ENCODE peak calls at places on chromosomes 11 and 22, in five cellular contexts. G is lower leg skin, W is MCF 10A, H is tibial artery, V is neuronal stem cell. U is an unnamed sample.

GRCh38 chr11:31628111-31628510 is 118.5 kb downstream of the ELP4 start:
- DNase-seq in G (no peak), V (no peak), W (no peak), H (no peak), U (no peak)

GRCh38 chr11:9753031-9753430 is 89.2 kb downstream of the SWAP70 start:
- DNase-seq in G (no peak), V (no peak), W (peak), H (no peak), U (no peak)

GRCh38 chr22:29842740-29843139 is 4.7 kb upstream of the ASCC2 start:
- DNase-seq in W (peak), H (peak), V (no peak), G (peak), U (no peak)

GRCh38 chr11:111427471-111427912 is 48.4 kb upstream of the POU2AF1 start:
- DNase-seq in V (no peak), W (peak), H (no peak), G (no peak), U (no peak)

GRCh38 chr11:118841469-118842222 is 42.0 kb upstream of the CXCR5 start:
- DNase-seq in V (no peak), G (no peak), W (no peak), H (no peak), U (no peak)

GRCh38 chr11:10236850-10237249 is 57.2 kb downstream of the SBF2 start:
- DNase-seq in V (no peak), H (no peak), G (no peak), W (no peak), U (no peak)

GRCh38 chr22:46469701-46470100 is 67.7 kb downstream of the CELSR1 start:
- DNase-seq in W (no peak), V (no peak), G (no peak), H (no peak), U (no peak)

GRCh38 chr11:124762624-124763155 is 600 bp upstream of the ESAM start:
- DNase-seq in W (no peak), H (no peak), G (no peak), V (no peak), U (no peak)

GRCh38 chr22:39707351-39707750 is 136.8 kb downstream of the CACNA1I start:
- DNase-seq in G (no peak), W (no peak), V (no peak), H (no peak), U (no peak)

GRCh38 chr11:112017538-112017937 is 7.7 kb upstream of the DLAT start:
- DNase-seq in W (no peak), G (no peak), H (no peak), V (no peak), U (no peak)